ENCODE peak calls at places on chromosomes 7 and 10, in seven cellular contexts. T, O, P, G, C, L and D are unnamed samples.

GRCh38 chr7:83040454-83040853 is 122.2 kb downstream of the PCLO start:
- DNase-seq in T (no peak), O (no peak), P (no peak), G (no peak), C (no peak), L (no peak), D (no peak)

GRCh38 chr10:91635401-91636400 is 2.8 kb upstream of the PPP1R3C start:
- DNase-seq in T (no peak), O (peak), P (no peak), G (no peak), C (peak), L (peak), D (peak)

GRCh38 chr10:43676360-43676759 is 27.7 kb upstream of the ZNF32 start:
- DNase-seq in T (no peak), O (no peak), P (no peak), G (no peak), C (no peak), L (no peak), D (no peak)

GRCh38 chr10:9605231-9605630 is 1412.4 kb upstream of the CELF2 start:
- DNase-seq in T (no peak), O (no peak), P (no peak), G (no peak), C (no peak), L (no peak), D (no peak)

GRCh38 chr7:112186300-112186699 is 19.9 kb downstream of the DOCK4 start:
- DNase-seq in T (no peak), O (no peak), P (no peak), G (no peak), C (no peak), L (no peak), D (no peak)

GRCh38 chr7:117818241-117818640 is 55.0 kb downstream of the CTTNBP2 start:
- DNase-seq in T (no peak), O (no peak), P (no peak), G (no peak), C (peak), L (no peak), D (no peak)

GRCh38 chr10:119595134-119595714 is 1.5 kb downstream of the TIAL1 start:
- DNase-seq in T (no peak), O (no peak), P (no peak), G (no peak), C (peak), L (peak), D (no peak)

GRCh38 chr10:18689498-18689897 is 30.3 kb downstream of the ARL5B start:
- DNase-seq in T (no peak), O (no peak), P (no peak), G (no peak), C (peak), L (no peak), D (no peak)

GRCh38 chr10:132376394-132376851 is 20.6 kb upstream of the PWWP2B start:
- DNase-seq in T (no peak), O (peak), P (no peak), G (no peak), C (no peak), L (no peak), D (no peak)

GRCh38 chr7:44561962-44562621 is 11.6 kb downstream of the DDX56 start:
- DNase-seq in T (no peak), O (peak), P (no peak), G (no peak), C (peak), L (no peak), D (no peak)

GRCh38 chr7:20260219-20260618 is 43.0 kb upstream of the MACC1 start:
- DNase-seq in T (no peak), O (no peak), P (no peak), G (no peak), C (peak), L (peak), D (no peak)

GRCh38 chr7:18552943-18553584 is 57.5 kb downstream of the HDAC9 start:
- DNase-seq in T (no peak), O (no peak), P (no peak), G (no peak), C (peak), L (peak), D (no peak)

GRCh38 chr7:42152353-42153205 is 84.4 kb downstream of the GLI3 start:
- DNase-seq in T (no peak), O (no peak), P (no peak), G (no peak), C (no peak), L (no peak), D (no peak)

GRCh38 chr7:139016931-139017511 is 18.8 kb downstream of the ZC3HAV1L start:
- DNase-seq in T (peak), O (peak), P (peak), G (peak), C (peak), L (peak), D (peak)

GRCh38 chr7:105241198-105241597 is 147.5 kb downstream of the SRPK2 start:
- DNase-seq in T (no peak), O (no peak), P (no peak), G (no peak), C (no peak), L (no peak), D (no peak)

GRCh38 chr7:100475549-100475948 is 3.5 kb downstream of the TSC22D4 start:
- DNase-seq in T (no peak), O (no peak), P (no peak), G (peak), C (no peak), L (no peak), D (no peak)

GRCh38 chr7:108460964-108461363 is 4.7 kb upstream of the NRCAM start:
- DNase-seq in T (no peak), O (no peak), P (no peak), G (no peak), C (peak), L (no peak), D (no peak)

GRCh38 chr7:54811925-54812264 is 52.9 kb upstream of the SEC61G start:
- DNase-seq in T (no peak), O (no peak), P (no peak), G (peak), C (peak), L (peak), D (no peak)

DNA sequence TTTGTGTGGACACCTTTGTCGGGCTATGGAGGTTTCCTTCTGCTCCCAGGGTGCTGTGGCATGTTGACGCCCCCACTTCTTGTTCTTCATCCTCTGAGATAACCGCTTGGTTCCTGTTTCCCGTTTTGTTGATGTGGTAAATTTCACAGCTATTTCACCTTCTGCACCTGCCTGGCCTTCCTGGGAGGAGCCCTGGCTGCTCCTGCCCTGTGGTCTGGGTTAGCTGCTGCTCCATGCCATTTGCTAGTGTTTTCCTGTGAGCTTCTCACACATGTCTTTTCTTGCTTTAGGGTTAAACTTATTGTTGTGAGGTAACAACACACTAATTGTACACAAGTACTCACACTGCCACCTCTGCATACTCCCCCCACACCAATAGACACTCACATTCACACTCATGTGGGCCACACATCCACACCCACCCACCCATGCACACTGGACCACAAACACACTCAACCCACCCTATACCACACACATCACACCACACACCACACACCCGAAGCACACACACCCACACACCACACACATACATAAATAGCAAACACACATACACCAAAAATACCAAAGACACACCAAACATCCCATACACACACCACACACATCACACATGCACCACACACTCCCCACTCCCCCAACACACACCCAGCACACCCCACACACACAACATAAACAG is 46.6 kb upstream of the MSMB start:
- DNase-seq in T (no peak), O (no peak), P (no peak), G (no peak), C (no peak), L (no peak), D (no peak)
- H3K27ac ChIP-seq in T (peak), O (no peak), P (peak), G (no peak), C (no peak), L (no peak), D (no peak)

GRCh38 chr7:71591876-71592275 is 459.9 kb downstream of the GALNT17 start:
- DNase-seq in T (no peak), O (no peak), P (no peak), G (no peak), C (no peak), L (no peak), D (no peak)
- H3K27ac ChIP-seq in T (no peak), O (no peak), P (no peak), G (no peak), C (no peak), L (no peak), D (no peak)

DNA sequence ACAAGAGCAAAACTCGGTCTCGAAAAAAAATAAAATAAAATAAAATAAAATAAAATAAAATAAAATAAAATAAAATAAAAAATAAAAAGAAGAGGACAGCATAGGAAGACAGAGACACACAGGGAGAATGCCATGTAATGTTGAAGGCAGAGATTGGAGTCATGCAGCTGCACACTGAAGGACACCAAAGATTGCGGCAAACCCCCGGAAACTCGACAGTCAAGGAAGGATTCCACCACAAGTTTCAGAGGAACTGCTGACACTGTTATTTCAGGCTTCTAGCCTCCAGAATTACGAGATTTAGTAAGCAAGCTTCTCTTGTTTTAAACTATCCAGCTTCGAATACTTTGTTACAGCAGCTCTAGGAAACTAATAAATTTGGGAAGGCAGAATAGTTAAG is 9.4 kb downstream of the CPED1 start:
- DNase-seq in T (no peak), O (no peak), P (no peak), G (no peak), C (no peak), L (no peak), D (no peak)
- H3K27ac ChIP-seq in T (no peak), O (no peak), P (no peak), G (no peak), C (no peak), L (no peak), D (no peak)

GRCh38 chr10:3500408-3500856 is 284.6 kb downstream of the KLF6 start:
- DNase-seq in T (no peak), O (no peak), P (no peak), G (peak), C (peak), L (no peak), D (peak)
- H3K27ac ChIP-seq in T (no peak), O (no peak), P (no peak), G (peak), C (peak), L (no peak), D (peak)

DNA sequence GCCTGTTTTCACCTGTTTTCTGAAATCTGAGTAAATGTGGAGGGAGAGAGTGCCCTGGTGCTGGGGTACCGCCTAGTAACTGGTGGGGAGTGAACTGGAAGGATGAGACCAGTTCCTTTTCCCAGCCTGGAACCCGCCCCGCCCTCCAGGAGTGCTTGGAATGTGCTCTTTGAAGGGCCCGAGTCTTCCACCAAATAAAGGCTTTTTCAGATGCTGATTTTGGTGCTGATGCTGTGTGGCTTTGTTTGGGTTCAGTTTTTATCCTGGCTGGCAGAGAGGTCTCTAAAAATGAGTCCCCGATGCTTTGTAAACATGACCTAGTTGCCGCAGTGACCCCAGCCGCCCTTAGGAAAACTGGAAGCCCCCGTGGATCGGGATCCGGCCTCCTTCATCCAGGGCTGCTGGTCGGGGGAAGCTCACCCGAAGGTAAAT is 25.9 kb downstream of the FOXK1 start:
- DNase-seq in T (no peak), O (no peak), P (no peak), G (no peak), C (no peak), L (no peak), D (no peak)
- H3K27ac ChIP-seq in T (no peak), O (no peak), P (no peak), G (peak), C (no peak), L (peak), D (peak)

GRCh38 chr10:29780639-29781038 is 145.9 kb upstream of the SVIL start:
- DNase-seq in T (no peak), O (no peak), P (no peak), G (no peak), C (no peak), L (no peak), D (no peak)

GRCh38 chr10:29788113-29788512 is 153.3 kb upstream of the SVIL start:
- DNase-seq in T (no peak), O (no peak), P (no peak), G (no peak), C (no peak), L (no peak), D (no peak)

GRCh38 chr10:29780096-29780495 is 145.3 kb upstream of the SVIL start:
- DNase-seq in T (no peak), O (no peak), P (no peak), G (no peak), C (no peak), L (peak), D (no peak)

GRCh38 chr10:29783211-29783947 is 148.6 kb upstream of the SVIL start:
- DNase-seq in T (no peak), O (no peak), P (no peak), G (no peak), C (no peak), L (peak), D (no peak)

DNA sequence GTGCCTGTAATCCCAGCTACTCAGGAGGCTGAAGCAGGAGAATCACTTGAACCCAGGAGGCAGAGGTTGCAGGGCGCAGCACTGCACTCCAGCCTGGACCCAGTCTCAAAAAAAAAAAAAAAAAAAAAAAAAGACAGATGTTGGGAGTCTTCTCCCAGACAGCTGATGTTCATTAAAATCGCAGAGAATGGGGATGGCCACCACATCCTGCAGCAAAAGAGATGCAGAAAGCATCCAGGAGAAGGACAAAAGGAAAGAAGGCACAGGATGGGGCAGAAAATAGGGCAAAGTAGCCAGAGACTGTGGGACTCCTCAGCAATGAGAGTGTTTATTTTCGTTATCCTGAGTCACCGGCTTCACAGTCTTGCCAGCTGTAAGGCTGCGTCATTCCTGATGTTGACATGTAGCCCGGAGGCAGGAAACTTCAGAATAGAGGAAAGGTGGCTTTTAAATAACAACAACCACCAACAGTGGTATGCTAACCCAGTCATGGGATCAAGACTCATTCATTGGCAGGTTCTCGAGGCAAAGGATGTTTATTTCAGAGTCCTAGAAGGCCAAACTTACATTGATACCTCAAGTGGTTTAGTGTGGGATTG is 149.5 kb upstream of the SVIL start:
- DNase-seq in T (no peak), O (no peak), P (no peak), G (peak), C (peak), L (peak), D (no peak)
- H3K27ac ChIP-seq in T (no peak), O (no peak), P (no peak), G (peak), C (peak), L (peak), D (no peak)

GRCh38 chr10:71437537-71438058 is 40.9 kb downstream of the CDH23 start:
- DNase-seq in T (no peak), O (no peak), P (no peak), G (no peak), C (no peak), L (no peak), D (no peak)
- H3K27ac ChIP-seq in T (no peak), O (no peak), P (no peak), G (no peak), C (no peak), L (no peak), D (no peak)

GRCh38 chr7:135938086-135938485 is 39.1 kb downstream of the MTPN start:
- DNase-seq in T (no peak), O (no peak), P (no peak), G (no peak), C (no peak), L (no peak), D (no peak)

GRCh38 chr7:135930565-135931423 is 46.4 kb downstream of the MTPN start:
- DNase-seq in T (no peak), O (no peak), P (no peak), G (no peak), C (peak), L (no peak), D (no peak)

GRCh38 chr7:135936497-135937217 is 40.5 kb downstream of the MTPN start:
- DNase-seq in T (no peak), O (no peak), P (no peak), G (no peak), C (no peak), L (no peak), D (no peak)

GRCh38 chr7:135933509-135934188 is 43.5 kb downstream of the MTPN start:
- DNase-seq in T (no peak), O (no peak), P (no peak), G (no peak), C (no peak), L (no peak), D (no peak)

GRCh38 chr7:135934651-135935050 is 42.5 kb downstream of the MTPN start:
- DNase-seq in T (no peak), O (no peak), P (no peak), G (no peak), C (no peak), L (no peak), D (no peak)
- H3K27ac ChIP-seq in T (no peak), O (no peak), P (no peak), G (no peak), C (no peak), L (no peak), D (no peak)

DNA sequence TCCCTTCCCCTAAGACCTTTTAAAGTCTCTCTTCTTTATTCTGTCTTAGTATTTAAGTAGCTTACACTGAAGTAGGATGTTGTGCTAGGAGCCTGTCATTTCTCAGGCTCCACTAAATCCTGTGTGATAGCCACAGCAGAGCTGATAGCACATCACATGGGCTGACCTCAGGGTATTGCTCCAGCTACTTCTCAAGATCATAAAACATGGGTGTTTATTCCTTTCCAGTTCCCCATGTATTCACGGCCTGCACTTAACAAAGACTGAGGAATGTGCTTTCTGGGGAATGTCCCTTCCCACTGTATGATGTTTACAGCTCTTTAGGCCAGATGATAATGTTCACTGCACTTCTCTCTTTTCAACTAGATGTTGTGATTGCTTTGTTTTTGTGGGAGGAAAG is 1086.8 kb downstream of the KCNMA1 start:
- DNase-seq in T (no peak), O (no peak), P (no peak), G (no peak), C (no peak), L (no peak), D (no peak)
- H3K27ac ChIP-seq in T (no peak), O (no peak), P (no peak), G (no peak), C (no peak), L (no peak), D (no peak)